ENCODE peak calls at places on chromosome 7, in seven cellular contexts. N, H, E, M, Y, C and Q are unnamed samples.

GRCh38 chr7:21377545-21377944 is 50.3 kb upstream of the SP4 start:
- DNase-seq in N (no peak), H (no peak), C (no peak), Y (no peak), E (no peak), M (no peak), Q (no peak)

GRCh38 chr7:116588225-116588624 is 63.4 kb downstream of the CAV1 start:
- DNase-seq in C (peak), E (no peak), Y (no peak), H (peak), N (peak), M (no peak), Q (peak)

GRCh38 chr7:140322759-140323158 is 75.6 kb downstream of the SLC37A3 start:
- DNase-seq in C (no peak), M (no peak), H (no peak), E (no peak), Y (no peak), N (no peak), Q (no peak)

GRCh38 chr7:153185936-153186335 is 426.4 kb downstream of the ACTR3B start:
- DNase-seq in H (no peak), N (no peak), M (no peak), Y (no peak), E (no peak), C (no peak), Q (no peak)

GRCh38 chr7:6530626-6531491 is 20.4 kb downstream of the GRID2IP start:
- DNase-seq in H (no peak), Y (no peak), C (no peak), N (no peak), E (no peak), M (no peak), Q (no peak)

GRCh38 chr7:4960363-4960762 is 1.4 kb upstream of the MMD2 start:
- DNase-seq in Y (no peak), C (no peak), E (peak), H (no peak), N (no peak), M (no peak), Q (no peak)

GRCh38 chr7:42691030-42691639 is 220.7 kb downstream of the C7orf25 start:
- DNase-seq in E (peak), C (peak), Y (peak), N (peak), H (peak), M (no peak), Q (peak)

GRCh38 chr7:92723205-92723604 is 113.2 kb downstream of the CDK6 start:
- DNase-seq in E (no peak), N (peak), Y (no peak), C (no peak), H (no peak), M (no peak), Q (peak)

GRCh38 chr7:3200504-3200903 is 100.5 kb upstream of the SDK1 start:
- DNase-seq in N (peak), C (peak), Y (peak), H (peak), M (no peak), E (peak), Q (peak)

GRCh38 chr7:82605247-82605864 is 161.8 kb upstream of the CACNA2D1 start:
- DNase-seq in Y (peak), N (peak), E (peak), C (peak), H (peak), M (no peak), Q (peak)

GRCh38 chr7:128922496-128923410 is 12.2 kb upstream of the KCP start:
- DNase-seq in H (no peak), C (no peak), N (no peak), M (peak), E (no peak), Y (no peak), Q (no peak)

GRCh38 chr7:85774931-85775330 is 588.1 kb upstream of the SEMA3D start:
- DNase-seq in Y (no peak), C (no peak), E (no peak), N (no peak), H (no peak), M (no peak), Q (peak)

GRCh38 chr7:3922175-3922635 is 621.2 kb downstream of the SDK1 start:
- DNase-seq in C (peak), Y (peak), M (no peak), N (peak), H (peak), E (peak), Q (peak)

GRCh38 chr7:87404674-87405073 is 59.2 kb downstream of the CROT start:
- DNase-seq in Y (no peak), C (no peak), M (no peak), H (no peak), E (no peak), N (no peak), Q (no peak)

DNA sequence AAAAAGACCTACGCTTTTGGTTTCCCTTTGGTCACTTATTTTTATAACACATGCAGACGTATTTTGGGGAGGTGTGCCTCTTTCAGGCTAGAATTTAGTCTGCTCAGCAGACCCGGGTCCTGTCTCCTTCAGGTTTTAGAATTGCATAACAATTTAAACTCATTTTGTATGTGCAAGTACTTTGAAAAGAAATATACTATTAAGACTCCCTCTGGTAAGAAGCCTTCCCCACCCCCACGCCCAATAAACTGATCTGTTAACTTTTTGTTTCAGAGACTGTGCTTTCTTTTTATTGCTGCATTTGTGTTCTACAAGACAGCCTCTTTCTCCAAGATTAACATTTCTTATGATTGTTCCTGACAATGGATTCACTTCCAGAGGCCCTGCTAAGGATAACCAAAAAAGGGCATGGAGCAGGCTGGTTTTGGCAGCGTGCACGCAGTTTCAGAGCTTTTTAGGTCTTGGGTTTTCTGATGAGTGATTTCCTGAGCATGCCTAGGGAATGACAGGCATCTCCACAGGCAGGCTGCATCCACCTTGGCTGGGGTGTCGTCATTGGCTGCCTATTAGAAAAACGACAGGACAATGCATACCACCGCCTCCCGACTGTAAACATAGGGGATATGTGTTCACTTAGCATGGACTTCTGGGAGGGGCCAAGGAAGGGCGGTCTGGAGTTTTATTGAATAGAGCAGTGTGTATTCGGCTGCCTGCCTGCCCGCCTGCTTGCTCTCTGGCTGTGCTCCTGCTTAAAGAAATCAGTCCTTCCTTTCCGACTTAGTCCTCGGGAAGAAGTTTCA is at the start of gene CALD1:
- DNase-seq in E (peak), M (no peak), N (peak), H (peak), Y (peak), C (no peak), Q (peak)
- H3K4me3 ChIP-seq in E (no peak), M (peak), N (peak), H (peak), Y (peak), C (no peak), Q (peak)

GRCh38 chr7:51278797-51279196 is 37.8 kb downstream of the COBL start:
- DNase-seq in C (no peak), N (no peak), M (peak), H (no peak), E (no peak), Y (no peak), Q (no peak)
- TF ChIP-seq CTCF in C (no peak), N (no peak), M (no peak), H (no peak), E (no peak), Y (no peak), Q (no peak)

DNA sequence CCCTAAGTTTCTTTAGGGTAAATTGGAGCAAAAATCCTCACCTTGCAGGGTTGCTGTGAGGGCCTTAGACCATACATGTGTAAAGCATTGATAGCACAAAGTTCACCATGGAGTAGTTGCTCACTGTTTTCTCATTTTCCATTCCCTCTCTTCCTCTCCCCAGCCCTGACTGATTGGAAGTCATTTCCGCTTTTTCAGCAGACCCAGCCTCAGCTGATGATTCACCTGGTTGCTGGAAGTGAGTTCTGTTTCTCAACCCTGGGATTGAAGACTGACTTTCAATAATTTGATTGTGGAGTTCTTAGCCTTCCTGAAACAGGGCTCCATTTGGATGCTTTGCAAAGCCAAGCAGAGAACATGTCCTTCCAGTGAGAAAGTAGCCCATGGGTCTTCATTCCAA is 107.0 kb downstream of the PLXNA4 start:
- DNase-seq in Y (no peak), E (no peak), H (no peak), N (peak), C (no peak), M (no peak), Q (no peak)
- H3K4me3 ChIP-seq in Y (no peak), E (no peak), H (no peak), N (no peak), C (no peak), M (no peak), Q (no peak)

DNA sequence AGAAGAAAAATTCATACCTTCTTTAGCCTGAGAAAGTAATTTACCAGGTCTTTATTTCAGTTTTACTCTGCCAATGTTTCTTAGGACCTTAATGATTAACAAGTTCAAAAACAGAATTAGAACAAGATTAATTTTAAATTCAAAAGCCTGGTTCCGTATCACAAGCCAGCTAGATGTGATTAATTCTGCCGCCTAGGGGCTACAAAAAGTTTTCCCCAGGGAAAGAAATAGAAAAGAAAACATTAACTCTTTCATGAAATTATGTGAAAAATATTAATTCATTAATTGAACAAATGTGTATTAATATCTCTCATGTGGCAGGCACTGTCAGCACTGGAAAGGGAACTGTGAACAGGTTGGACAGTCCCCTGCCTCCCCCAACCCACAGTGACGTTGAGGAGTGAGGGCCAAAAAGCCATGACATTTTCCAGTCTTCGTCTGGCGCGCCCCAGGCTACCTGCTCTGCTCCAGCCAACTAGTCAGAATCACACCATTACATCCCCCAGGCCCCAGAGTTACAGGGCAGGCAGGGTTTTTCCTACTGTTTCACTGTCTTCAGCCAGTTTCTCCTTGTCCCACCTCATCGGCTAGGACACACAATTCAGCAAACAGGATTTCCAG is 20.1 kb downstream of the TMEM176A start:
- DNase-seq in Y (no peak), C (no peak), M (no peak), E (no peak), N (no peak), H (no peak), Q (no peak)
- TF ChIP-seq CTCF in Y (no peak), C (no peak), M (no peak), E (no peak), N (no peak), H (no peak), Q (no peak)

GRCh38 chr7:43700059-43700501 is 29.2 kb downstream of the COA1 start:
- DNase-seq in N (peak), Y (peak), E (no peak), M (no peak), C (peak), H (no peak), Q (peak)
- H3K4me3 ChIP-seq in N (no peak), Y (no peak), E (no peak), M (no peak), C (no peak), H (no peak), Q (no peak)

GRCh38 chr7:20329389-20330175 is 1.1 kb upstream of the ITGB8 start:
- DNase-seq in H (peak), N (peak), C (peak), E (peak), Y (peak), M (peak), Q (peak)
- TF ChIP-seq CTCF in H (peak), N (peak), C (no peak), E (peak), Y (peak), M (peak), Q (peak)

GRCh38 chr7:159083001-159083697 is 61.5 kb downstream of the VIPR2 start:
- DNase-seq in Y (no peak), E (no peak), M (peak), C (no peak), N (no peak), H (no peak), Q (no peak)

GRCh38 chr7:159084069-159084801 is 60.4 kb downstream of the VIPR2 start:
- DNase-seq in N (no peak), Y (no peak), C (no peak), H (no peak), M (peak), E (no peak), Q (no peak)

GRCh38 chr7:159083698-159084068 is 61.0 kb downstream of the VIPR2 start:
- DNase-seq in Y (no peak), M (no peak), N (no peak), E (no peak), C (no peak), H (no peak), Q (no peak)

GRCh38 chr7:159088016-159088865 is 56.4 kb downstream of the VIPR2 start:
- DNase-seq in E (no peak), N (no peak), M (peak), C (no peak), Y (no peak), H (no peak), Q (no peak)

GRCh38 chr7:159086301-159086925 is 58.3 kb downstream of the VIPR2 start:
- DNase-seq in E (no peak), H (no peak), N (no peak), Y (no peak), C (no peak), M (no peak), Q (no peak)
- H3K4me3 ChIP-seq in E (no peak), H (no peak), N (no peak), Y (no peak), C (no peak), M (no peak), Q (no peak)

DNA sequence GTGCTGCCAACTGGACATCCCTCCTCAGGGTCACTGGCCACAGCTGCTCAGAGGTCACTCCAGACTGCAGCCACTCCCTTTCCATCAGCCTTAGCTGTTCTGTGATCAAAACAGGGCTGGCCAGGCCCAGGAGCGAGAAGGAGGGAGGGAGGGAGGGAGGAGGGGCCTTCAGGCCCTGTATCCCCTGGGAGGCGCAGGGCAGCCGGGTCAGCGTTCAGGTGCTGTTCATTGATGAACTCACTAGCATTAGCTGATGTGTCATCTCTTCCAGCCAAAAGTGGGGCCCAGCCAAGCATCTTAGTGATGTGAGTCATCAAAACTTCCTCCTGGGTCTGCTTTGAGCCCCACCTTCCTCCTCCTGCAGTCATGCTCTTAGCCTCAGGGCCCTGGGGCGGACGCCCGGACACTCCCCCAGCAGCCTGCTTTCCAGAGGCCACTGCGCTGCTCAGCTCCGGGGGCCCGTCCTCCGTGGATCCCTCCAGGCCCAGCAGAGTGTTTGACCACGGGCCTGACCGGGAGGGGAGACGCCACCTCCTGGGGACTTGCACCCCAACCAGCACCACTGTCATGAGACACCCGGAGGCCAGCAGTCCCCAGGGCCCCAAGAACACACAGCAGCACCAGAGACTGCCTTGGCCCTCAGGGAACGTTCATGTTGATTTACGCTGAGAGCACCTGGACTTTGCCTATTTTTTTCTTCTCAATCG is 149.2 kb downstream of the PRKAG2 start:
- DNase-seq in C (peak), Y (peak), H (peak), M (no peak), N (peak), E (peak), Q (peak)
- TF ChIP-seq CTCF in C (no peak), Y (no peak), H (no peak), M (no peak), N (peak), E (no peak), Q (no peak)

DNA sequence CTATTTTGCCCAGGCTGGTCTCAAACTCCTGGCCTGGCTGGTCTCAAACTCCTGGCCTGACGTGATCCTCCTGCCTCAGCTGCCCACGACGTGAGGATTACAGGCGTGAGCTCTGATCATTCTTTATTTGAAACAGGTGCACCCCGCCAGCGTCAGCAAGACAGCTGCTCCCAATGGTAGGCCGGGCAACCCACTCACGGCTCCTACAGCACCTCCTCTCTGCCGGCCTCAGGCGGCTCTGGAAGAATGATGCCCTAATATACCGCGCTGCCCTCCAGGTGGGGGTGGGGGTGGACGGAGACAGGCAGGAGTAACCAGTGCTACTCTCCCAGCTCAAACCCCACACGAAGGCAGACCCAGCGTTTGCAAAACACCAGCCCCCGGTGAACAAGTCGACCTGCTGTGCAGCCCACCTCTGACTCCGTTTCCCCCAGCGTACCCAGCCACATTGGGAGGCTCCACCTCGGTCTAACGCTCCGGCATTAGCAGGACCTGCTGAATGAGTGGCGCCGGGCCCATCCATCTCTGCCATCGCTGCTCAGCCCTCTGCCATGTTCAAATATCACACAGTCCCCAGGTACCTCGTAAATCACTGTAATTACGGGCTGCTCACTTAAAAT is 148.6 kb downstream of the ELFN1 start:
- DNase-seq in C (no peak), E (no peak), N (no peak), H (no peak), Y (no peak), M (peak), Q (no peak)
- H3K4me3 ChIP-seq in C (no peak), E (no peak), N (no peak), H (no peak), Y (no peak), M (no peak), Q (no peak)